ENCODE peak calls at places on chromosomes 7 and 10, in nine cellular contexts. X, T, U, J, Z, B, I, G and F are unnamed samples.
A peak's percentile ranks its signal among the peaks of the same experiment; 100 is the strongest.

GRCh38 chr10:68301790-68302502 is 29.9 kb upstream of the HNRNPH3 start:
- DNase-seq in T (peak; percentile 42), J (peak; percentile 50), Z (no peak), B (peak; percentile 77), U (peak; percentile 68), G (peak; percentile 61), X (peak; percentile 94), I (peak; percentile 31), F (peak; percentile 59)

GRCh38 chr10:79382491-79382941 is 35.2 kb downstream of the PPIF start:
- DNase-seq in U (no peak), X (no peak), T (no peak), G (no peak), I (no peak), J (no peak), B (no peak), Z (no peak), F (no peak)

GRCh38 chr10:100186253-100186780 is 488 bp upstream of the ERLIN1 start:
- DNase-seq in T (peak; percentile 46), G (peak; percentile 45), X (peak; percentile 25), J (no peak), B (peak; percentile 62), U (peak; percentile 56), I (no peak), Z (peak; percentile 56), F (no peak)

GRCh38 chr7:146208484-146208883 is 91.9 kb downstream of the CNTNAP2 start:
- DNase-seq in U (no peak), T (no peak), X (no peak), J (no peak), B (no peak), Z (no peak), I (no peak), G (no peak), F (peak; percentile 7)

GRCh38 chr7:123346771-123347170 is 147.0 kb upstream of the SLC13A1 start:
- DNase-seq in U (no peak), I (no peak), Z (no peak), X (no peak), T (no peak), B (no peak), G (no peak), J (no peak), F (no peak)

GRCh38 chr7:106521115-106521514 is 139.8 kb downstream of the CCDC71L start:
- DNase-seq in G (peak; percentile 10), J (no peak), I (no peak), B (no peak), X (peak; percentile 10), Z (no peak), U (no peak), T (peak; percentile 31), F (no peak)

GRCh38 chr7:33725641-33726040 is 179.7 kb upstream of the BMPER start:
- DNase-seq in X (no peak), Z (no peak), G (no peak), J (no peak), U (no peak), T (no peak), B (peak; percentile 37), I (no peak), F (no peak)

GRCh38 chr7:21722371-21722770 is 179.5 kb downstream of the DNAH11 start:
- DNase-seq in G (no peak), J (no peak), T (peak; percentile 23), U (no peak), I (no peak), Z (no peak), X (no peak), B (no peak), F (no peak)

GRCh38 chr10:127149613-127150081 is 46.7 kb downstream of the INSYN2A start:
- DNase-seq in B (peak; percentile 26), U (peak; percentile 25), G (no peak), X (no peak), J (no peak), I (no peak), T (peak; percentile 78), Z (no peak), F (no peak)

GRCh38 chr7:129959480-129960332 is 6.9 kb upstream of the UBE2H start:
- DNase-seq in T (no peak), X (peak; percentile 8), B (no peak), J (no peak), G (no peak), Z (no peak), I (no peak), U (no peak), F (no peak)

GRCh38 chr10:80165173-80165572 is 32.6 kb downstream of the PLAC9 start:
- DNase-seq in Z (no peak), X (peak; percentile 93), I (no peak), B (peak; percentile 60), G (no peak), T (no peak), U (no peak), J (no peak), F (no peak)

GRCh38 chr10:43076311-43076875 is 476 bp upstream of the RET start:
- DNase-seq in T (peak; percentile 60), G (no peak), U (no peak), B (no peak), I (peak; percentile 68), J (no peak), X (no peak), Z (no peak), F (no peak)

GRCh38 chr10:98309366-98310355 is 41.7 kb upstream of the LOXL4 start:
- DNase-seq in I (peak; percentile 82), X (peak; percentile 73), U (peak; percentile 83), G (peak; percentile 88), T (peak; percentile 85), J (peak; percentile 46), Z (peak; percentile 85), B (peak; percentile 88), F (peak; percentile 46)

GRCh38 chr10:930415-931325 is 835 bp downstream of the LARP4B start:
- DNase-seq in J (peak; percentile 42), T (peak; percentile 82), X (peak; percentile 20), Z (peak; percentile 69), B (peak; percentile 35), I (peak; percentile 82), G (peak; percentile 80), U (peak; percentile 51), F (peak; percentile 54)

GRCh38 chr10:127527891-127528290 is 21.2 kb upstream of the NPS start:
- DNase-seq in I (no peak), Z (peak; percentile 25), X (no peak), G (no peak), J (no peak), B (no peak), T (no peak), U (no peak), F (no peak)

GRCh38 chr10:113897693-113898618 is 43.5 kb downstream of the NHLRC2 start:
- DNase-seq in X (no peak), J (no peak), G (no peak), Z (no peak), B (no peak), T (no peak), I (no peak), U (peak; percentile 31), F (no peak)

GRCh38 chr7:13476881-13477444 is 512.5 kb downstream of the ETV1 start:
- DNase-seq in B (no peak), G (no peak), U (no peak), T (peak; percentile 13), X (peak; percentile 22), J (no peak), I (peak; percentile 3), Z (no peak), F (no peak)

GRCh38 chr10:88647216-88647615 is 17.0 kb upstream of the LIPF start:
- DNase-seq in B (no peak), T (no peak), J (no peak), Z (no peak), G (no peak), I (no peak), X (no peak), U (no peak), F (no peak)

GRCh38 chr7:1422512-1423265 is 36.6 kb downstream of the MICALL2 start:
- DNase-seq in T (no peak), G (no peak), X (no peak), I (no peak), U (no peak), J (no peak), Z (no peak), B (no peak), F (no peak)

GRCh38 chr7:108254259-108254658 is 124.1 kb upstream of the LAMB4 start:
- DNase-seq in X (no peak), I (no peak), Z (no peak), B (no peak), T (no peak), J (no peak), U (no peak), G (no peak), F (no peak)

GRCh38 chr7:82624337-82624736 is 180.8 kb upstream of the CACNA2D1 start:
- DNase-seq in J (no peak), B (peak; percentile 79), I (no peak), Z (no peak), G (no peak), T (no peak), X (peak; percentile 6), U (peak; percentile 84), F (no peak)

GRCh38 chr10:26829810-26830515 is 30.8 kb downstream of the ABI1 start:
- DNase-seq in Z (no peak), X (no peak), G (no peak), B (no peak), J (no peak), T (no peak), U (no peak), I (no peak), F (no peak)
- H3K4me3 ChIP-seq in Z (no peak overlapping the region), X (no peak overlapping the region), G (no peak overlapping the region), B (no peak overlapping the region), J (no peak overlapping the region), T (no peak overlapping the region), U (no peak overlapping the region), I (no peak overlapping the region), F (no peak overlapping the region)

DNA sequence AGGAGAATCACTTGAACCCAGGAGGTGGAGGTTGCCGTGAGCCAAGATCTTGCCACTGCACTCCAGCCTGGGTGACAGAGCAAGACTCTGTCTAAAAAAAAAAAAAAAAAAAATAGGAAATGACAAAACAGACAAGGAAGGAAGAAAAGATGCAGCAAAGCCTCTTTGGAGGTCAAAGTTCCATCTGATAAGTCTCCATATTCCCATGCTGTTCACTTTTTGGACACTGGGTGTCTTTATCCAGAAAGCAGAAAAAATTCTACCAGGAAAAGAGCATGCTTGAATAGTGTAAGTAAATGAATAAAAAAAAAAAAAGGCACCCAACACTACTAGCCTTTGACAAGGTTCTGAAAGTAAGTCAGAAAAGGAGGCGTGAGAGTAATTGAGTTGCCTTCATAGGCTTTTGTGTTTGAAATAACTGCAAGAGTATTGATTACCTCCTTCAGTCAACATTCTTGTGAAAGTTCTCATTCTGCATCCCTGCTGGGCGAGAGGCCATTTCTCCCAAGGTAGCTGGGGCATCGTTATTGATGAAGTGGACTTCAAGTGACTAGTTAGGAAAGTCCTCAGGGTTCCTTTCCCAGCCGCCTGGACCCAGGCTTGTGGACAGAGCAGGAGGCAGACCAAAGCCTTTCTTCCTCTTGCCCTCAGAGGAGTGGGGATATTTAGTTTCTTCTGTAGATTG is 133.3 kb upstream of the KIF5B start:
- DNase-seq in I (no peak), G (peak; percentile 57), U (peak; percentile 33), J (peak; percentile 75), B (peak; percentile 26), Z (no peak), T (peak; percentile 4), X (peak; percentile 29), F (no peak)
- TF ChIP-seq CTCF in I (no peak), G (peak; percentile 32), U (peak; percentile 46), J (peak; percentile 13), B (peak; percentile 43), Z (peak; percentile 10), T (no peak), X (no peak), F (peak; percentile 19)

GRCh38 chr7:79761876-79762429 is 308.5 kb upstream of the MAGI2 start:
- DNase-seq in T (no peak), I (no peak), X (no peak), J (no peak), Z (no peak), B (no peak), U (no peak), G (no peak), F (no peak)
- H3K4me3 ChIP-seq in T (no peak overlapping the region), I (no peak overlapping the region), X (no peak overlapping the region), J (no peak overlapping the region), Z (no peak overlapping the region), B (no peak overlapping the region), U (no peak overlapping the region), G (no peak overlapping the region), F (no peak overlapping the region)

GRCh38 chr7:27377988-27378387 is 135.4 kb downstream of the EVX1 start:
- DNase-seq in Z (no peak), G (no peak), U (no peak), T (peak; percentile 51), B (no peak), X (no peak), I (no peak), J (peak; percentile 3), F (no peak)
- TF ChIP-seq CTCF in Z (no peak), G (no peak), U (peak; percentile 16), T (peak; percentile 67), B (no peak), X (no peak), I (peak; percentile 19), J (no peak), F (no peak)